ENCODE peak calls at places on chromosomes 6 and 20, in four cellular contexts. X is right lobe of liver, A is K562, B is HepG2. Z is an unnamed sample. For H3K27me3, the result is how much of the 10 kb centered on the place peaks cover.

GRCh38 chr6:106117579-106117978 is 31.4 kb downstream of the PRDM1 start:
- DNase-seq in X (no peak), A (no peak), B (no peak), Z (no peak)

GRCh38 chr6:37373822-37374514 is 20.2 kb downstream of the RNF8 start:
- DNase-seq in X (no peak), A (no peak), B (no peak), Z (peak)

GRCh38 chr20:30485331-30486102 is 771.9 kb upstream of the DEFB115 start:
- DNase-seq in X (no peak), A (no peak), B (no peak), Z (no peak)

GRCh38 chr6:33875696-33876095 is 71.9 kb upstream of the MLN start:
- DNase-seq in X (no peak), A (no peak), B (no peak), Z (no peak)

GRCh38 chr6:80508885-80509630 is 402.6 kb downstream of the BCKDHB start:
- DNase-seq in X (no peak), A (no peak), B (peak), Z (peak)

GRCh38 chr6:116206231-116206903 is 47.5 kb downstream of the TSPYL4 start:
- DNase-seq in X (no peak), A (no peak), B (no peak), Z (no peak)

GRCh38 chr6:145818796-145819195 is 4.2 kb upstream of the FBXO30 start:
- DNase-seq in X (no peak), A (no peak), B (no peak), Z (no peak)

GRCh38 chr6:115891111-115891669 is 169.5 kb downstream of the FRK start:
- DNase-seq in X (no peak), A (no peak), B (no peak), Z (peak)

GRCh38 chr6:157228421-157229218 is 94.7 kb downstream of the TMEM242 start:
- DNase-seq in X (no peak), A (peak), B (no peak), Z (no peak)

GRCh38 chr6:118813795-118814194 is 80.2 kb upstream of the ASF1A start:
- DNase-seq in X (no peak), A (no peak), B (no peak), Z (peak)

GRCh38 chr20:2507464-2507863 is 1.3 kb downstream of the ZNF343 start:
- DNase-seq in X (no peak), A (no peak), B (no peak), Z (no peak)

GRCh38 chr6:20509211-20509610 is 25.0 kb upstream of the CDKAL1 start:
- DNase-seq in X (no peak), A (no peak), B (no peak), Z (no peak)

GRCh38 chr20:32820000-32820697 is 395 bp downstream of the MAPRE1 start:
- DNase-seq in X (peak), A (peak), B (peak), Z (peak)

GRCh38 chr6:109512271-109512817 is 29.3 kb upstream of the ZBTB24 start:
- DNase-seq in X (no peak), A (no peak), B (no peak), Z (no peak)

GRCh38 chr6:101398716-101399626 is 5.5 kb downstream of the GRIK2 start:
- DNase-seq in X (no peak), A (no peak), B (no peak), Z (no peak)

GRCh38 chr20:34583524-34583923 is 25.0 kb downstream of the MAP1LC3A start:
- DNase-seq in X (no peak), A (no peak), B (no peak), Z (no peak)

GRCh38 chr6:32192608-32193039 is at the start of gene GPSM3:
- DNase-seq in X (peak), A (peak), B (no peak), Z (peak)

GRCh38 chr6:27206806-27207205 is 40.7 kb upstream of the PRSS16 start:
- DNase-seq in X (no peak), A (no peak), B (no peak), Z (no peak)

GRCh38 chr6:170590725-170591124 is 6.3 kb upstream of the PDCD2 start:
- DNase-seq in X (no peak), A (no peak), B (no peak), Z (no peak)

GRCh38 chr6:129686941-129687627 is 22.9 kb downstream of the ARHGAP18 start:
- DNase-seq in X (no peak), A (peak), B (no peak), Z (no peak)

GRCh38 chr6:137283940-137284910 is 65.0 kb upstream of the IFNGR1 start:
- DNase-seq in X (no peak), A (no peak), B (peak), Z (no peak)

GRCh38 chr6:26322645-26323482 is 42.1 kb upstream of the BTN3A2 start:
- DNase-seq in X (peak), A (peak), B (peak), Z (peak)

GRCh38 chr20:16378122-16378521 is 195.1 kb downstream of the KIF16B start:
- DNase-seq in X (no peak), A (no peak), B (no peak), Z (no peak)

GRCh38 chr20:49586967-49587587 is 19.1 kb upstream of the PTGIS start:
- DNase-seq in X (no peak), A (no peak), B (no peak), Z (peak)

GRCh38 chr20:13793001-13793400 is 8.2 kb downstream of the NDUFAF5 start:
- DNase-seq in X (no peak), A (no peak), B (no peak), Z (no peak)

GRCh38 chr6:155248021-155249001 is 15.5 kb upstream of the CLDN20 start:
- DNase-seq in X (no peak), A (peak), B (peak), Z (peak)

GRCh38 chr20:34300809-34301586 is 2.2 kb downstream of the AHCY start:
- DNase-seq in X (peak), A (no peak), B (peak), Z (peak)

GRCh38 chr20:61436268-61436667 is 184.2 kb downstream of the CDH4 start:
- DNase-seq in X (no peak), A (no peak), B (no peak), Z (no peak)

GRCh38 chr20:52798124-52798523 is 174.0 kb upstream of the TSHZ2 start:
- DNase-seq in X (no peak), A (no peak), B (no peak), Z (no peak)

GRCh38 chr20:1509237-1509636 is 18.0 kb upstream of the SIRPB2 start:
- DNase-seq in X (no peak), A (no peak), B (peak), Z (peak)

GRCh38 chr6:113862112-113862511 is 5.0 kb downstream of the MARCKS start:
- DNase-seq in X (no peak), A (no peak), B (no peak), Z (no peak)

GRCh38 chr6:16511048-16511660 is 250.1 kb downstream of the ATXN1 start:
- DNase-seq in X (no peak), A (peak), B (peak), Z (peak)

GRCh38 chr6:26048590-26048989 is 38.6 kb upstream of the HFE start:
- DNase-seq in X (no peak), A (no peak), B (no peak), Z (no peak)

GRCh38 chr20:37879003-37879599 is 23.8 kb upstream of the VSTM2L start:
- DNase-seq in X (no peak), A (no peak), B (no peak), Z (no peak)

GRCh38 chr6:111685058-111685457 is 79.4 kb upstream of the TRAF3IP2 start:
- DNase-seq in X (no peak), A (no peak), B (no peak), Z (no peak)

GRCh38 chr6:20846602-20847028 is 312.4 kb downstream of the CDKAL1 start:
- DNase-seq in X (no peak), A (peak), B (no peak), Z (no peak)

GRCh38 chr6:26159417-26160273 is 72.4 kb downstream of the HFE start:
- DNase-seq in X (no peak), A (no peak), B (no peak), Z (peak)

GRCh38 chr6:161359617-161359945 is 85.7 kb upstream of the AGPAT4 start:
- DNase-seq in X (no peak), A (no peak), B (no peak), Z (peak)
- H3K27ac ChIP-seq in X (no peak), A (no peak), B (no peak), Z (no peak)

GRCh38 chr6:149961728-149962425 is 1.9 kb upstream of the ULBP1 start:
- DNase-seq in X (no peak), A (peak), B (no peak), Z (no peak)
- H3K27me3 ChIP-seq in X (under half), A (under half), B (under half), Z (half or more)

DNA sequence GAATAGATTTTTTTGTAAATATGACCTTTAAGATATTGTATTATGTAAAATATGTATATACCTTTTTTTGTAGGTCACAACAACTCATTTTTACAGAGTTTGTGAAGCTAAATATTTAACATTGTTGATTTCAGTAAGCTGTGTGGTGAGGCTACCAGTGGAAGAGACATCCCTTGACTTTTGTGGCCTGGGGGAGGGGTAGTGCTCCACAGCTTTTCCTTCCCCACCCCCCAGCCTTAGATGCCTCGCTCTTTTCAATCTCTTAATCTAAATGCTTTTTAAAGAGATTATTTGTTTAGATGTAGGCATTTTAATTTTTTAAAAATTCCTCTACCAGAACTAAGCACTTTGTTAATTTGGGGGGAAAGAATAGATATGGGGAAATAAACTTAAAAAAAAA is 130.9 kb downstream of the SULF2 start:
- DNase-seq in X (no peak), A (no peak), B (no peak), Z (no peak)
- TF ChIP-seq CTCF in X (no peak), A (no peak), B (no peak), Z (no peak)

DNA sequence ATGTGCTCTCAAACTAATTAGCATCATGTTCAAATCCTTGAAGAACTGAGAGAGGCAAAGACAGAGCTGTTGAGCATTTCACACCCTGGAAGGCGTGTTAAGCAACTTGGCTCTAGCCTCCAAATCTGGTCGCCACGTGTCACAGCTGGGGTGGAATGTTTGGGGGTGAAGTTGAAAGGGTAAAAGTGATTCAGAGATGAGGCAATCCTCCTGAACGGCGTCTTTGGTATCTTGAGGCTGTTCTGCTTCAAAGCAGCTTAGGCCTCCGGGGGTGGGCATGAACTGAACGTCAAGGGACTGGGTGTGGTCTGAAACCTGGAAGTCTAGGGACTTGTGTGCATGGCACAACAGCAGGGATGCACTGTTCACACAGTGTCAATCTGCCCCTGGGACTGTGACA is 62.3 kb downstream of the TRAM2 start:
- DNase-seq in X (no peak), A (no peak), B (no peak), Z (no peak)
- H3K27ac ChIP-seq in X (no peak), A (no peak), B (no peak), Z (no peak)

GRCh38 chr6:1382883-1383728 is 6.3 kb upstream of the FOXF2 start:
- DNase-seq in X (no peak), A (no peak), B (no peak), Z (no peak)
- H3K27me3 ChIP-seq in X (half or more), A (half or more), B (half or more), Z (half or more)

GRCh38 chr20:14845199-14846160 is 508.1 kb upstream of the FLRT3 start:
- DNase-seq in X (no peak), A (no peak), B (no peak), Z (no peak)
- TF ChIP-seq CTCF in X (no peak), A (no peak), B (no peak), Z (no peak)

DNA sequence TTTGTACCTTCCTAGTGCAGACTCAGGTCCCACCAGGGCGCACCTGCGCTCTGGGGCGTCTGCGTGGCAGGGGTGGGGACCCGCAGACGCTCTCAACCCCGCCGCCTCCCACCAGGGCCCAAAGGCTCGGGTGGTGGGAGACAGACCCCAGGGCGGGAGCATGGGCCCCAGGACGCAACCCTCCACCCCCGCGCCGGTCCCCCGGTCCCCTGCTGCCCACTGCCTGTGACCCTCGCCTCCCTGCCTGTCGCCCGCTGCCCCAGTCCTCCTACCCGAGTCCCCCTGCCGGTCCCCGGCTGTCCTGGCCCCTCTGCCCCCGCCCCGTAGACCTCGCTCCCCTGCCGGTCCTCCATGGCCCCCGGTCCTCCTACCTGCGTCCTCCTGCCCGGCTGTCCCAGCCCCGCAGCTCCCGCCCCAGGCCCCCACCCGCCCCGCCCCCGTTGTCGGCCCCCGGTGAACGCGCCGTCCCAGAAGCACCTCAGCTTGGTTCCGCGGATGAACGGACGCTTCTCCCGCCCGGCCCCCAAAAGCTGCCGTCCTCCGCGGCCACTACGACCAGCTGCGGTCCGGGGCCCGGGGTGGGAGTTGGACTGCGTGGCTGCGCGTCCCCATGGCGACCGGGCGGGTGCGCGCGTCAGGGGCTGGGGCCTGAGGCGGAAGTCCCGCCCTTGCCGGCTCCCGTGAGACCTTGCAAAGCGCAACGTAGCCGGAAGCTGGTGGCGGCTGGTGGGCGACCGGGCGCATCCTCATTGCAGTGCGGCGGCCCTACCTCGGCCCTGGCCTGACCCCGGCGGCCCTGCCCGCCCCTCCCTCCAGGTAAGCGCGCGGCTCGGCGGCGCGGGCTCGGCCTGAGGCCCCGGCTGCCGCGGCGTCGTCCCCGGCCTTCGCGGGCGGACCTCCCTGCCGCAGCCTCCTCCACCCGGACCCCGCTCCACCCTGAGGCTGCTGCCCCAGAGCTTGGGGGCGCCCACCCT is at the start of gene ARFGAP1:
- DNase-seq in X (peak), A (peak), B (peak), Z (peak)
- H3K27ac ChIP-seq in X (no peak), A (peak), B (peak), Z (peak)